ENCODE peak calls at places on chromosomes 1 and 21, in nine cellular contexts. U, Z, N, W, X, C, T, R and A are unnamed samples.

GRCh38 chr21:35015435-35016024 is 33.6 kb downstream of the RUNX1 start:
- DNase-seq in U (no peak), Z (no peak), N (no peak), W (no peak), X (no peak), C (no peak), T (no peak), R (no peak), A (no peak)

GRCh38 chr1:43996733-43997115 is 5.3 kb downstream of the CCDC24 start:
- DNase-seq in U (no peak), Z (no peak), N (no peak), W (no peak), X (no peak), C (no peak), T (no peak), R (no peak), A (no peak)

GRCh38 chr1:46757256-46757955 is 38.5 kb upstream of the EFCAB14 start:
- DNase-seq in U (no peak), Z (no peak), N (no peak), W (no peak), X (no peak), C (peak), T (peak), R (no peak), A (no peak)

GRCh38 chr1:16006552-16007485 is 2.8 kb downstream of the SRARP start:
- DNase-seq in U (no peak), Z (no peak), N (no peak), W (no peak), X (no peak), C (peak), T (no peak), R (peak), A (no peak)

GRCh38 chr1:228021526-228022030 is 14.8 kb downstream of the WNT3A start:
- DNase-seq in U (peak), Z (no peak), N (no peak), W (no peak), X (peak), C (no peak), T (no peak), R (no peak), A (no peak)

GRCh38 chr1:85992756-85993155 is 163.8 kb downstream of the COL24A1 start:
- DNase-seq in U (peak), Z (no peak), N (no peak), W (no peak), X (no peak), C (no peak), T (no peak), R (no peak), A (no peak)

GRCh38 chr21:46097826-46098286 is at the start of gene COL6A2:
- DNase-seq in U (no peak), Z (peak), N (peak), W (peak), X (peak), C (peak), T (no peak), R (peak), A (no peak)

GRCh38 chr1:177124578-177125278 is 39.8 kb downstream of the ASTN1 start:
- DNase-seq in U (no peak), Z (no peak), N (no peak), W (no peak), X (no peak), C (no peak), T (no peak), R (no peak), A (no peak)

GRCh38 chr1:179090522-179090921 is 8.7 kb downstream of the TOR3A start:
- DNase-seq in U (no peak), Z (no peak), N (no peak), W (no peak), X (no peak), C (no peak), T (no peak), R (no peak), A (no peak)

GRCh38 chr1:114377356-114377755 is 133.6 kb downstream of the TRIM33 start:
- DNase-seq in U (no peak), Z (no peak), N (no peak), W (no peak), X (no peak), C (no peak), T (no peak), R (no peak), A (no peak)

GRCh38 chr21:15005391-15005790 is 59.4 kb downstream of the NRIP1 start:
- DNase-seq in U (peak), Z (no peak), N (no peak), W (no peak), X (peak), C (no peak), T (no peak), R (no peak), A (no peak)

GRCh38 chr1:183237046-183237445 is 51.0 kb downstream of the LAMC2 start:
- DNase-seq in U (no peak), Z (no peak), N (no peak), W (no peak), X (no peak), C (no peak), T (no peak), R (no peak), A (no peak)

GRCh38 chr1:43659785-43660184 is 9.8 kb downstream of the KDM4A start:
- DNase-seq in U (no peak), Z (no peak), N (no peak), W (no peak), X (no peak), C (no peak), T (no peak), R (no peak), A (no peak)

GRCh38 chr1:219555031-219555667 is 57.8 kb downstream of the ZC3H11B start:
- DNase-seq in U (no peak), Z (no peak), N (no peak), W (peak), X (peak), C (peak), T (no peak), R (no peak), A (no peak)

GRCh38 chr1:54069792-54070548 is 16.6 kb downstream of the TCEANC2 start:
- DNase-seq in U (peak), Z (no peak), N (no peak), W (peak), X (no peak), C (peak), T (peak), R (peak), A (no peak)

GRCh38 chr21:26177187-26177586 is 6.6 kb upstream of the APP start:
- DNase-seq in U (peak), Z (no peak), N (no peak), W (no peak), X (no peak), C (no peak), T (no peak), R (no peak), A (no peak)